ENCODE peak calls at places on chromosomes 2 and 18, in four cellular contexts. N is GM12864; P is CD8-positive, alpha-beta T cell; I is lower lobe of right lung. H is an unnamed sample.

GRCh38 chr2:40535891-40536290 is 84.0 kb upstream of the SLC8A1 start:
- DNase-seq in N (no peak), P (no peak), I (no peak), H (no peak)

GRCh38 chr2:79039944-79040343 is 14.4 kb downstream of the REG3G start:
- DNase-seq in N (no peak), P (no peak), I (no peak), H (no peak)

GRCh38 chr2:216312441-216312840 is 59.8 kb downstream of the MARCHF4 start:
- DNase-seq in N (no peak), P (no peak), I (no peak), H (no peak)

GRCh38 chr2:231099918-231100317 is 24.9 kb downstream of the HTR2B start:
- DNase-seq in N (no peak), P (no peak), I (no peak), H (no peak)

GRCh38 chr2:174903243-174903513 is 102.0 kb downstream of the CHN1 start:
- DNase-seq in N (no peak), P (no peak), I (no peak), H (no peak)

GRCh38 chr2:199471443-199472057 is 13.8 kb upstream of the SATB2 start:
- DNase-seq in N (no peak), P (no peak), I (peak), H (no peak)

GRCh38 chr2:29839306-29839705 is 82.1 kb downstream of the ALK start:
- DNase-seq in N (no peak), P (no peak), I (no peak), H (no peak)

GRCh38 chr2:238949710-238950345 is 101.9 kb downstream of the TWIST2 start:
- DNase-seq in N (no peak), P (no peak), I (no peak), H (no peak)

GRCh38 chr2:69017080-69017479 is 4.1 kb downstream of the ANTXR1 start:
- DNase-seq in N (no peak), P (no peak), I (no peak), H (no peak)

GRCh38 chr2:30692829-30693265 is 114.4 kb downstream of the CAPN13 start:
- DNase-seq in N (no peak), P (no peak), I (no peak), H (no peak)

GRCh38 chr2:32702303-32703064 is 74.6 kb downstream of the TTC27 start:
- DNase-seq in N (no peak), P (no peak), I (no peak), H (no peak)

GRCh38 chr2:3040819-3041218 is 336.8 kb downstream of the EIPR1 start:
- DNase-seq in N (no peak), P (no peak), I (no peak), H (no peak)

GRCh38 chr2:16093639-16094447 is 153.5 kb downstream of the MYCN start:
- DNase-seq in N (no peak), P (no peak), I (no peak), H (no peak)

GRCh38 chr2:230891108-230891507 is 26.4 kb downstream of the ITM2C start:
- DNase-seq in N (no peak), P (no peak), I (no peak), H (no peak)

GRCh38 chr18:33584845-33585775 is 7.1 kb downstream of the ASXL3 start:
- DNase-seq in N (no peak), P (no peak), I (no peak), H (no peak)

GRCh38 chr2:39469807-39470206 is 32.7 kb upstream of the MAP4K3 start:
- DNase-seq in N (peak), P (no peak), I (no peak), H (no peak)

GRCh38 chr2:230068658-230069080 is at the start of gene SLC16A14:
- DNase-seq in N (no peak), P (peak), I (no peak), H (no peak)

GRCh38 chr2:70090706-70091334 is 3.5 kb downstream of the PCBP1 start:
- DNase-seq in N (no peak), P (no peak), I (no peak), H (no peak)
- H3K4me3 ChIP-seq in N (no peak), P (no peak), I (no peak), H (peak)

GRCh38 chr18:6017160-6017559 is 121.8 kb upstream of the TMEM200C start:
- DNase-seq in N (no peak), P (no peak), I (no peak), H (no peak)

GRCh38 chr18:6024740-6025139 is 129.4 kb upstream of the TMEM200C start:
- DNase-seq in N (no peak), P (no peak), I (no peak), H (no peak)

GRCh38 chr18:6021341-6022088 is 126.2 kb upstream of the TMEM200C start:
- DNase-seq in N (no peak), P (no peak), I (no peak), H (no peak)

GRCh38 chr18:6022089-6022444 is 126.7 kb upstream of the TMEM200C start:
- DNase-seq in N (no peak), P (no peak), I (no peak), H (no peak)

DNA sequence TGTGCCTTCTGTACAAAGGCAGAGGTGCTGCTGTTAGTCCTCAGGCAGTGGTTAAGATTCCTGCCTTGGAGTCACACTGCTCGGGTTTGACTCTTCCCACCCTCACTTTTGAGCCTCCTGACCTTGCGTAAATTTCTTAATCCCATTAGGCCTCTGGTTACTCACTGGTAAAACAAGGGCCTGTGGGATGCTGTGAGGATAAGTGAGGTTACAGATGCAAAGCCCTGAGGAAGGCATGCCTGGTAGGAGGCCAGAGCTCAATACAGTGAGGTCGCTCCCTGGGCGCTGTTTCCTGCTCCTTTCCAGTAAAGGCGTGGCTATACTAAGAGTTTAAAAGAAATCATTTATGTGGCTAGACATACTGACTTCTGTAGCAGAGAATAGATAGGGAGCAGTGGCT is 127.5 kb upstream of the TMEM200C start:
- DNase-seq in N (no peak), P (no peak), I (no peak), H (peak)
- H3K4me3 ChIP-seq in N (no peak), P (no peak), I (no peak), H (no peak)

GRCh38 chr18:76977108-76977621 is 154.8 kb downstream of the ZNF236 start:
- DNase-seq in N (no peak), P (no peak), I (no peak), H (no peak)
- H3K4me3 ChIP-seq in N (no peak), P (no peak), I (peak), H (no peak)

GRCh38 chr2:36965196-36965595 is 1.1 kb downstream of the STRN start:
- DNase-seq in N (no peak), P (no peak), I (no peak), H (no peak)

GRCh38 chr2:36967236-36967876 is 1.0 kb upstream of the STRN start:
- DNase-seq in N (no peak), P (no peak), I (no peak), H (peak)

GRCh38 chr2:36965751-36966369 is 476 bp downstream of the STRN start:
- DNase-seq in N (no peak), P (peak), I (peak), H (no peak)

GRCh38 chr2:36964496-36965058 is 1.8 kb downstream of the STRN start:
- DNase-seq in N (no peak), P (no peak), I (no peak), H (peak)

GRCh38 chr2:36966370-36967235 is at the start of gene STRN:
- DNase-seq in N (peak), P (peak), I (peak), H (peak)
- H3K4me3 ChIP-seq in N (peak), P (peak), I (peak), H (peak)

GRCh38 chr2:25279091-25279651 is 62.6 kb downstream of the DNMT3A start:
- DNase-seq in N (peak), P (no peak), I (peak), H (no peak)
- H3K4me3 ChIP-seq in N (no peak), P (no peak), I (no peak), H (no peak)

GRCh38 chr18:21747764-21748693 is 7.4 kb downstream of the MIB1 start:
- DNase-seq in N (no peak), P (no peak), I (no peak), H (no peak)

GRCh38 chr18:21743166-21743831 is 2.7 kb downstream of the MIB1 start:
- DNase-seq in N (no peak), P (no peak), I (no peak), H (no peak)

GRCh38 chr18:21745234-21745633 is 4.6 kb downstream of the MIB1 start:
- DNase-seq in N (no peak), P (no peak), I (no peak), H (no peak)

GRCh38 chr18:21742323-21742687 is 1.7 kb downstream of the MIB1 start:
- DNase-seq in N (no peak), P (no peak), I (no peak), H (no peak)

GRCh38 chr18:21747268-21747667 is 6.7 kb downstream of the MIB1 start:
- DNase-seq in N (no peak), P (no peak), I (no peak), H (no peak)
- H3K4me3 ChIP-seq in N (no peak), P (no peak), I (no peak), H (peak)

GRCh38 chr2:215020283-215020682 is 118.1 kb downstream of the ABCA12 start:
- DNase-seq in N (no peak), P (no peak), I (no peak), H (no peak)
- H3K4me3 ChIP-seq in N (no peak), P (no peak), I (no peak), H (no peak)

DNA sequence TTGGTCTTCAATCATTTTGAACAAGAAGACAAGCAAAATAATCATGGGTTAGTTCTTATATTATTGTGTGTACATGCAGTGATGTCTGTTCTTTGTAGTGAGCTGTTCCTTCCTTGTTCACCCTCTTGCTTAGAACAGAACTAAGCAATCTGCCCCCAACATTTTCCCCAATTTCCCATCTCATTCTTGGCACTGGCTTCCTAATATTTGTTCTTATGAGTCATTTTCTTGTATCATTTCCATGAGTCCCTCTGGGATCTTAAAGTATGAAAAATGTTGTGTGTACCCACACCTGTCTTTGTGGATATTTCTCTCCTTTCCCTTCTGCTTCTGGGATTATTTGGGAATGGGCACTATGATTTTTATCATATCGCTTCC is 3.5 kb upstream of the IL1B start:
- DNase-seq in N (no peak), P (no peak), I (no peak), H (no peak)
- H3K4me3 ChIP-seq in N (no peak), P (no peak), I (no peak), H (no peak)

H was measured in CD4-positive, CD25-positive, alpha-beta regulatory T cell.